ENCODE peak calls at places on chromosome 15, in nine cellular contexts. U is SK-N-SH, T is mammary epithelial cell, L is H9, Z is fibroblast of lung, I is osteoblast, K is GM23338, Y is OCI-LY7, J is astrocyte. N is an unnamed sample. For H3K79me2, the result is how much of the 10 kb centered on the place peaks cover.

GRCh38 chr15:88312941-88313579 is 56.5 kb upstream of the NTRK3 start:
- DNase-seq in U (no peak), T (no peak), L (no peak), Z (no peak), I (no peak), K (no peak), Y (no peak), J (no peak), N (no peak)

GRCh38 chr15:90142216-90143175 is 40.2 kb upstream of the IDH2 start:
- DNase-seq in U (no peak), T (no peak), L (no peak), Z (no peak), I (no peak), K (no peak), Y (no peak), J (no peak), N (no peak)

GRCh38 chr15:95160316-95160715 is 929.0 kb downstream of the MCTP2 start:
- DNase-seq in U (no peak), T (no peak), L (no peak), Z (no peak), I (no peak), K (no peak), Y (no peak), J (no peak), N (no peak)

GRCh38 chr15:67085818-67086649 is 20.6 kb downstream of the SMAD3 start:
- DNase-seq in U (no peak), T (peak), L (no peak), Z (peak), I (peak), K (no peak), Y (peak), J (peak), N (no peak)

GRCh38 chr15:68354923-68355322 is 77.0 kb downstream of the ITGA11 start:
- DNase-seq in U (no peak), T (peak), L (no peak), Z (peak), I (no peak), K (no peak), Y (no peak), J (peak), N (peak)

GRCh38 chr15:89042387-89042786 is 45.9 kb upstream of the ABHD2 start:
- DNase-seq in U (no peak), T (no peak), L (no peak), Z (no peak), I (no peak), K (no peak), Y (no peak), J (no peak), N (no peak)

GRCh38 chr15:43184407-43185160 is 619 bp upstream of the CCNDBP1 start:
- DNase-seq in U (no peak), T (no peak), L (no peak), Z (no peak), I (no peak), K (no peak), Y (no peak), J (no peak), N (no peak)

GRCh38 chr15:81160312-81161214 is 26.5 kb downstream of the CFAP161 start:
- DNase-seq in U (peak), T (peak), L (no peak), Z (peak), I (peak), K (no peak), Y (no peak), J (peak), N (peak)

GRCh38 chr15:48385431-48385830 is 54.2 kb downstream of the DUT start:
- DNase-seq in U (no peak), T (no peak), L (no peak), Z (peak), I (peak), K (no peak), Y (no peak), J (peak), N (no peak)

GRCh38 chr15:76996526-76997401 is 1.8 kb downstream of the PSTPIP1 start:
- DNase-seq in U (peak), T (no peak), L (no peak), Z (peak), I (peak), K (no peak), Y (no peak), J (peak), N (no peak)

GRCh38 chr15:51621155-51621554 is 1.4 kb downstream of the DMXL2 start:
- DNase-seq in U (no peak), T (no peak), L (no peak), Z (no peak), I (no peak), K (no peak), Y (no peak), J (no peak), N (no peak)

GRCh38 chr15:67149068-67149841 is 83.9 kb downstream of the SMAD3 start:
- DNase-seq in U (no peak), T (no peak), L (no peak), Z (no peak), I (peak), K (peak), Y (no peak), J (no peak), N (no peak)

GRCh38 chr15:42069496-42070275 is 24.7 kb downstream of the PLA2G4D start:
- DNase-seq in U (no peak), T (no peak), L (no peak), Z (no peak), I (no peak), K (no peak), Y (no peak), J (no peak), N (no peak)

GRCh38 chr15:25869696-25870095 is 6.6 kb upstream of the ATP10A start:
- DNase-seq in U (no peak), T (no peak), L (no peak), Z (no peak), I (no peak), K (no peak), Y (no peak), J (no peak), N (no peak)

GRCh38 chr15:31200735-31201151 is 99.2 kb upstream of the TRPM1 start:
- DNase-seq in U (peak), T (peak), L (peak), Z (peak), I (peak), K (peak), Y (peak), J (no peak), N (peak)

GRCh38 chr15:85582076-85582718 is 201.8 kb downstream of the AKAP13 start:
- DNase-seq in U (no peak), T (no peak), L (no peak), Z (peak), I (no peak), K (no peak), Y (peak), J (peak), N (no peak)

GRCh38 chr15:85582719-85583089 is 202.3 kb downstream of the AKAP13 start:
- DNase-seq in U (peak), T (no peak), L (no peak), Z (peak), I (no peak), K (no peak), Y (peak), J (peak), N (peak)

GRCh38 chr15:80375968-80376891 is 28.0 kb upstream of the ARNT2 start:
- DNase-seq in U (no peak), T (no peak), L (no peak), Z (no peak), I (no peak), K (no peak), Y (no peak), J (no peak), N (no peak)

GRCh38 chr15:88609344-88609743 is 11.8 kb upstream of the AEN start:
- DNase-seq in U (no peak), T (no peak), L (peak), Z (no peak), I (no peak), K (peak), Y (no peak), J (no peak), N (no peak)

GRCh38 chr15:31203999-31204398 is 102.5 kb upstream of the TRPM1 start:
- DNase-seq in U (no peak), T (no peak), L (no peak), Z (no peak), I (no peak), K (no peak), Y (no peak), J (no peak), N (no peak)

GRCh38 chr15:52379395-52380111 is 83.9 kb upstream of the MYO5C start:
- DNase-seq in U (no peak), T (no peak), L (no peak), Z (no peak), I (peak), K (no peak), Y (no peak), J (no peak), N (no peak)

GRCh38 chr15:46442196-46442595 is 807.4 kb downstream of the SQOR start:
- DNase-seq in U (peak), T (no peak), L (no peak), Z (peak), I (no peak), K (no peak), Y (no peak), J (peak), N (peak)

GRCh38 chr15:81060470-81060869 is 59.7 kb downstream of the TLNRD1 start:
- DNase-seq in U (no peak), T (no peak), L (no peak), Z (no peak), I (no peak), K (no peak), Y (no peak), J (no peak), N (no peak)

GRCh38 chr15:92091155-92091734 is 237.7 kb downstream of the SLCO3A1 start:
- DNase-seq in U (peak), T (peak), L (peak), Z (peak), I (peak), K (peak), Y (no peak), J (no peak), N (peak)

GRCh38 chr15:23385886-23386430 is 31.4 kb downstream of the GOLGA8S start:
- DNase-seq in U (no peak), T (no peak), L (no peak), Z (no peak), I (no peak), K (no peak), Y (no peak), J (no peak), N (no peak)

GRCh38 chr15:72230197-72231065 is 559 bp downstream of the PKM start:
- DNase-seq in U (peak), T (peak), L (peak), Z (peak), I (peak), K (peak), Y (peak), J (peak), N (peak)

GRCh38 chr15:52005748-52006701 is 13.0 kb upstream of the MAPK6 start:
- DNase-seq in U (peak), T (peak), L (no peak), Z (peak), I (peak), K (no peak), Y (no peak), J (peak), N (no peak)

GRCh38 chr15:89243046-89243690 is 611 bp upstream of the FANCI start:
- DNase-seq in U (no peak), T (no peak), L (no peak), Z (peak), I (no peak), K (peak), Y (no peak), J (no peak), N (no peak)

GRCh38 chr15:70526221-70526973 is 237.0 kb downstream of the UACA start:
- DNase-seq in U (peak), T (peak), L (peak), Z (no peak), I (peak), K (no peak), Y (peak), J (peak), N (peak)

GRCh38 chr15:47819158-47819557 is 101.9 kb downstream of the SEMA6D start:
- DNase-seq in U (no peak), T (no peak), L (no peak), Z (no peak), I (no peak), K (no peak), Y (no peak), J (no peak), N (no peak)

GRCh38 chr15:36791849-36792618 is 212.6 kb downstream of the CDIN1 start:
- DNase-seq in U (no peak), T (no peak), L (no peak), Z (peak), I (no peak), K (no peak), Y (no peak), J (no peak), N (no peak)

GRCh38 chr15:45550436-45550835 is 27.9 kb upstream of the SLC30A4 start:
- DNase-seq in U (no peak), T (peak), L (no peak), Z (peak), I (no peak), K (no peak), Y (no peak), J (peak), N (no peak)

GRCh38 chr15:93020976-93021772 is 67.8 kb downstream of the RGMA start:
- DNase-seq in U (no peak), T (no peak), L (no peak), Z (no peak), I (no peak), K (no peak), Y (no peak), J (no peak), N (no peak)

GRCh38 chr15:55283295-55284147 is 6.1 kb downstream of the RAB27A start:
- DNase-seq in U (no peak), T (no peak), L (no peak), Z (no peak), I (no peak), K (no peak), Y (no peak), J (no peak), N (no peak)
- H3K79me2 ChIP-seq in U (under half), T (half or more), L (under half), Z (under half), I (under half), K (under half), Y (under half), J (half or more), N (half or more)

DNA sequence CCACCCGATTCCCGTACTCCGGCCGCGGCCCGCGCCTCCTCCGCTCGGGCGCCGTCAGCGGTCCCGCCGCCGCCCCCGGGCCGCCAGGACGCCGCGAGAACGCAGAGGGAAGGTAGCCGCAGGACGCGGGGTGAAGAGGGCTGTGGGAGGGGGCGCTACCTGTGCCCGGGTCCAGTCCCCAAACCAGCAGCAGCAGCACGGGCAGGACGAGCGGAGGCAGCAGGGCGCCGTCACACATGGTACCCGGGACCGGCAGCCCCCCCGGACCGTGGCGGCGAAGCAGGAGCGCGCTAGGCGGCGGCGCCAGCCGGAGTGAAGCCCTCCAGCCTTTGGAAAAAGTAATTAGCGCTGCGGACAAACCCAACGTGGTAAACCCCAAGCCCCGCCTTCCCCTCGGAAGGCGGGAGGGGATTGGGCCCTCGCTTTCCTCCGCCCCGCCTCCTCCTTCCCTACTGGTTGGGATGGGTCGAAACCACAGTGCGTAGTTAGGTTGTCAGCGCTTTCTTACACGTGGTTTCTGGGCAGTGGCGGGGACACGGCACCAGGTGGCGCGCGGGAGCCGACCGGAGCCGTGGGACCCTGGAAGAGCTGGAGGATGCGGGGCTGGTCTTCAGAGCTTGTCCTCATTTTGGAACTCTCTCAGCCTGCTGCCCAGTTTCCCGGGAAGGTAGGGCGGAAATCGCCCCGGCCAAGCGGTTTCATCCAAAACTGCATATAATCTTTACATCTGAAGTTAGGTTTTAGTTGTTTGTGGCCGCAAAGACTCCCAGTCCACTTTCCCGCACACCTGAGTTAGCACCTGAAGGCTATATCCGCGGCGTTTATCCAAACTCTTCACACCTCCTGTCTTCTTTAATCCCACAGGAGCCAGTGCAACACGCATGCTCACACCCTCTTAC is at the start of gene ADAMTS17:
- DNase-seq in U (peak), T (peak), L (peak), Z (peak), I (peak), K (peak), Y (peak), J (peak), N (peak)
- TF ChIP-seq CTCF in U (peak), T (peak), L (peak), Z (peak), I (peak), K (peak), Y (peak), J (peak), N (peak)

GRCh38 chr15:64156652-64157331 is 5.3 kb downstream of the SNX22 start:
- DNase-seq in U (no peak), T (no peak), L (peak), Z (no peak), I (no peak), K (no peak), Y (no peak), J (no peak), N (no peak)

GRCh38 chr15:64155802-64156651 is 4.5 kb downstream of the SNX22 start:
- DNase-seq in U (no peak), T (no peak), L (no peak), Z (no peak), I (no peak), K (no peak), Y (no peak), J (no peak), N (no peak)

GRCh38 chr15:64158363-64159134 is 4.3 kb downstream of the PPIB start:
- DNase-seq in U (no peak), T (no peak), L (no peak), Z (no peak), I (no peak), K (no peak), Y (no peak), J (no peak), N (no peak)

GRCh38 chr15:64153480-64154367 is 2.2 kb downstream of the SNX22 start:
- DNase-seq in U (peak), T (peak), L (peak), Z (peak), I (peak), K (peak), Y (peak), J (peak), N (peak)

DNA sequence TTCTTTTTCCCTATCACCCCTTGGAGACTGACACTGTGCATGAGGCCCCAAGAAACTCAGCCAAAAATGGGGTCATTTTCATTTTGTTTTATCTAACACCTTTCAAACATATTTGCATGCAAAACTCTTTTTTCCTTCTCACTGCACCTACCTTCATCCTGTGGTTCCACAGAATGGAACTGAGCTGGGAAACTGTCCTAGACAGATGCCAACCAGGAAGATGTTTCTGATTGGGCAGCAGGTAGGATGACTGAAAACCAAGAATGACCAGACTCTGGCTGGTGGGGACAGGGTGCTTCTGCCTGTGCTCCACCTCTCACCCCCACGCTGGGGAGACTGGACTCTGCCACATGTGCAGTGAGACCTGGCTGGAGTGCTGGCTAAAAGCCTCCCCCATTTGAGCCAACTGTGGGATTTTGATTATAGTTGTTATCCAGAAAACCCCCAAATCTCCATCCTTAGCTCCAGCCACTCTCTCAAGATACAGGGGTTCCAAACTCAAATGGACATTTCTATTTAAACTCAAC is 5.2 kb downstream of the PPIB start:
- DNase-seq in U (no peak), T (no peak), L (no peak), Z (no peak), I (no peak), K (no peak), Y (no peak), J (no peak), N (no peak)
- H3K79me2 ChIP-seq in U (under half), T (under half), L (under half), Z (under half), I (under half), K (under half), Y (under half), J (under half), N (under half)

DNA sequence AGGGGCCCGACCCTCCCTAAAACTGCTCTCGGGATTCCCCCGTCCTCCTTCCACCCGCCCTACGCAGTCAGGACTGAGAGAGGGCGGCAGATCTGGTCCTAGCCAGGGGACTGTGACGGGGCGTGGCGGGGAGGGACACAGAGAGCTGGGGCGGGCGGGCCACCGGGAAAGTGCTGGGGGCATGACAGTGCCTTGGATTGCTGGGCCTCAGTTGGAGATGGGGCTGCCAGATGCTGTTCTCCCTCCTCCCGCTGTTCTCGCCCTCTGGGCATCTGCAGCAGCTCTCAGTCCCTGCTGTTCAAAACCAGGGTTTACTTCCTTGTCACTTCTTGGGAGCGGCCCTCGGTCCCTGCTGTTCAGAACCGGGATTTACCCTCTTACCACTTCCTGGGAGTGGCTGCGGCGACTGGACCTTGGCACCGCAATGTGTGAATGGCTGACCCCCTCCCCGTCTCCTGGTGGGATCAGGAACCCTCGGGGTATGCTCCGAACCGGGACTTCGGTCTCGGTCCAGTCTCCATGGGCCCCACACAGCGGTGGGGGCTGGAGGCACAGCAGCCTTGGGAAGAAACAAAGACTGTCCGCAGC is 1.8 kb upstream of the RPP25 start:
- DNase-seq in U (peak), T (no peak), L (peak), Z (no peak), I (peak), K (peak), Y (no peak), J (no peak), N (peak)
- TF ChIP-seq CTCF in U (no peak), T (no peak), L (peak), Z (no peak), I (no peak), K (no peak), Y (no peak), J (no peak), N (no peak)